ENCODE peak calls at places on chromosomes 4 and X, in six cellular contexts. J is fibroblast of mammary gland, Q is lung, R is HepG2, B is left ventricle myocardium inferior, H is AG04449. A is an unnamed sample.

GRCh38 chr4:14928035-14928434 is 74.2 kb upstream of the CPEB2 start:
- DNase-seq in J (no peak), Q (no peak), R (no peak), B (no peak), H (no peak), A (no peak)

GRCh38 chrX:38754102-38754790 is 47.0 kb upstream of the MID1IP1 start:
- DNase-seq in J (peak; percentile 66), Q (no peak), R (peak; percentile 19), B (no peak), H (no peak), A (no peak)

GRCh38 chr4:58061967-58062366 is 951.8 kb upstream of the IGFBP7 start:
- DNase-seq in J (no peak), Q (no peak), R (no peak), B (no peak), H (no peak), A (peak; percentile 22)

GRCh38 chr4:72340803-72341431 is 228.1 kb downstream of the ADAMTS3 start:
- DNase-seq in J (peak; percentile 30), Q (no peak), R (no peak), B (no peak), H (no peak), A (no peak)

GRCh38 chr4:101711590-101712255 is 78.8 kb upstream of the BANK1 start:
- DNase-seq in J (peak; percentile 29), Q (no peak), R (no peak), B (no peak), H (no peak), A (no peak)

GRCh38 chrX:154436597-154437397 is at the start of gene GDI1:
- DNase-seq in J (peak; percentile 15), Q (peak; percentile 51), R (no peak), B (peak; percentile 65), H (no peak), A (no peak)

GRCh38 chrX:47704736-47705135 is 45.8 kb upstream of the UXT start:
- DNase-seq in J (no peak), Q (no peak), R (no peak), B (no peak), H (no peak), A (no peak)

GRCh38 chrX:360496-361150 is 26.1 kb downstream of the PPP2R3B start:
- DNase-seq in J (no peak), Q (no peak), R (no peak), B (no peak), H (no peak), A (no peak)

GRCh38 chr4:113292371-113293042 is 243.1 kb downstream of the ANK2 start:
- DNase-seq in J (peak; percentile 45), Q (no peak), R (no peak), B (peak; percentile 37), H (no peak), A (no peak)

GRCh38 chr4:53527930-53528329 is 63.4 kb downstream of the LNX1 start:
- DNase-seq in J (no peak), Q (no peak), R (no peak), B (no peak), H (no peak), A (no peak)

GRCh38 chr4:56261027-56261426 is 126.3 kb downstream of the AASDH start:
- DNase-seq in J (no peak), Q (no peak), R (no peak), B (no peak), H (no peak), A (no peak)

GRCh38 chrX:134528936-134529335 is 69.0 kb downstream of the HPRT1 start:
- DNase-seq in J (no peak), Q (no peak), R (no peak), B (no peak), H (no peak), A (no peak)

GRCh38 chrX:146186540-146186939 is 368.9 kb downstream of the SLITRK2 start:
- DNase-seq in J (no peak), Q (no peak), R (no peak), B (no peak), H (no peak), A (no peak)

GRCh38 chrX:118324588-118324987 is 21.3 kb upstream of the WDR44 start:
- DNase-seq in J (no peak), Q (no peak), R (no peak), B (no peak), H (no peak), A (no peak)

GRCh38 chrX:134625315-134625718 is 33.0 kb downstream of the PLAC1 start:
- DNase-seq in J (peak; percentile 72), Q (no peak), R (no peak), B (no peak), H (no peak), A (no peak)

GRCh38 chr4:74934016-74934821 is 1.3 kb downstream of the PARM1 start:
- DNase-seq in J (peak; percentile 21), Q (peak; percentile 64), R (no peak), B (peak; percentile 21), H (no peak), A (no peak)

GRCh38 chrX:47380268-47380667 is 9.9 kb downstream of the ZNF157 start:
- DNase-seq in J (peak; percentile 15), Q (no peak), R (peak; percentile 19), B (peak; percentile 16), H (peak; percentile 0), A (no peak)

GRCh38 chr4:142416711-142417275 is 429.3 kb downstream of the INPP4B start:
- DNase-seq in J (peak; percentile 38), Q (no peak), R (no peak), B (no peak), H (no peak), A (no peak)

GRCh38 chr4:2962614-2963184 is 507 bp downstream of the NOP14 start:
- DNase-seq in J (peak; percentile 54), Q (peak; percentile 39), R (peak; percentile 12), B (no peak), H (no peak), A (no peak)

GRCh38 chr4:110998308-110998707 is 375.4 kb upstream of the PITX2 start:
- DNase-seq in J (no peak), Q (no peak), R (no peak), B (no peak), H (no peak), A (no peak)

GRCh38 chrX:122026665-122027064 is 979.3 kb downstream of the GLUD2 start:
- DNase-seq in J (no peak), Q (no peak), R (no peak), B (no peak), H (no peak), A (no peak)

GRCh38 chr4:77500801-77501200 is 104.8 kb upstream of the CXCL13 start:
- DNase-seq in J (no peak), Q (no peak), R (no peak), B (no peak), H (no peak), A (no peak)

GRCh38 chr4:107058828-107059227 is 22.7 kb upstream of the DKK2 start:
- DNase-seq in J (peak; percentile 55), Q (no peak), R (no peak), B (no peak), H (no peak), A (no peak)

GRCh38 chr4:62683799-62684566 is 1483.9 kb downstream of the ADGRL3 start:
- DNase-seq in J (no peak), Q (no peak), R (no peak), B (no peak), H (no peak), A (no peak)

DNA sequence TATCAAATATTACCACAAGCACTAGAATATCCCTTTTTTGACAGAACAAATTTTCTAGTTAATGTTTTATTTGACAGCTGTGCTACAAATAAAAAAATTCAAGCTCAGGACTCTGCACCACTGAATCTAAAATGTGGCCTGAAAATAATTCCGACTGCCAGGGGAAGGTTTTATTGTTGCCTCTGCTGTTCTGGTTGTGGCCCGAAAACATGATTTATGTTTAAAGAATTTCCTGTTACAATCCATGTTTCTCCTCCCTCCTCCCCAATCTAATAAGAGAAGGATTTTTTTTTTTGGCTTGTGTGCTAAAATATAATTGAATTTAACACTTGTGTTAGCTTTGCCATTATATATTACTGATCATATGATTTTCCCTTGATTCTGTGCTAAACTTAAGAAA is 227.8 kb downstream of the DCLK2 start:
- DNase-seq in J (peak; percentile 59), Q (no peak), R (no peak), B (no peak), H (no peak), A (no peak)
- H3K4me3 ChIP-seq in J (no peak overlapping the region), Q (no peak overlapping the region), R (no peak overlapping the region), B (no peak overlapping the region), H (no peak overlapping the region), A (no peak overlapping the region)

GRCh38 chrX:119784747-119785446 is 6.5 kb downstream of the RPL39 start:
- DNase-seq in J (peak; percentile 40), Q (no peak), R (no peak), B (no peak), H (no peak), A (no peak)
- TF ChIP-seq CTCF in J (peak; percentile 57), Q (no peak), R (peak; percentile 66), B (peak; percentile 44), H (peak; percentile 54), A (peak; percentile 58)

GRCh38 chrX:53288173-53288572 is 6.8 kb upstream of the IQSEC2 start:
- DNase-seq in J (no peak), Q (no peak), R (no peak), B (peak; percentile 61), H (no peak), A (no peak)
- H3K4me3 ChIP-seq in J (no peak overlapping the region), Q (no peak overlapping the region), R (no peak overlapping the region), B (peak overlapping the region; percentile 42), H (no peak overlapping the region), A (no peak overlapping the region)

GRCh38 chr4:24428850-24429249 is 155.5 kb downstream of the DHX15 start:
- DNase-seq in J (no peak), Q (no peak), R (no peak), B (no peak), H (no peak), A (no peak)
- TF ChIP-seq CTCF in J (no peak), Q (no peak), R (peak; percentile 8), B (no peak), H (no peak), A (peak; percentile 37)

DNA sequence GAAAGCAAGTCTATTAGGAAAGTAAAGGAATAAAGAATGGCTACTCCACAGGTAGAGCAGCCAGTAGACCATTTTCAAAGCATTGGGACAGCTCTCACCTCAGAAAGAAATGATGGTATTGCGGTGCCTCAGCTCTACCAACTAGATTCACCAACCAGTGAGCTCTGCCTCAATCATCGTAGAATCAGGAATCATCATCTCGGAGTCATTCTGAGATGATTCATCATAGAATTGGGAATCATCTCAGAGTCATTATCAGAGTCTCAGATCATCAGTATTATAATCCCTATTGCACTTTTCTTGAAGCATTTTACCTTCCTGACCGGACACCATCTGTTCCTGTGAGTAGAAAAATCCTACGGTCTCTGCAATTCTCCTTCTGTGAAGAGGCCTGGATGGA is 17.5 kb upstream of the SAT1 start:
- DNase-seq in J (peak; percentile 53), Q (no peak), R (no peak), B (no peak), H (no peak), A (no peak)
- H3K4me3 ChIP-seq in J (no peak overlapping the region), Q (no peak overlapping the region), R (no peak overlapping the region), B (no peak overlapping the region), H (no peak overlapping the region), A (no peak overlapping the region)

GRCh38 chrX:53280316-53280702 is 1.1 kb downstream of the IQSEC2 start:
- DNase-seq in J (no peak), Q (no peak), R (no peak), B (no peak), H (no peak), A (no peak)

GRCh38 chrX:53281321-53281822 is at the start of gene IQSEC2:
- DNase-seq in J (peak; percentile 81), Q (peak; percentile 87), R (no peak), B (peak; percentile 85), H (no peak), A (no peak)

GRCh38 chrX:53280703-53281320 is 572 bp downstream of the IQSEC2 start:
- DNase-seq in J (peak; percentile 44), Q (no peak), R (no peak), B (peak; percentile 71), H (no peak), A (no peak)

GRCh38 chrX:53282313-53282712 is 929 bp upstream of the IQSEC2 start:
- DNase-seq in J (no peak), Q (no peak), R (no peak), B (no peak), H (no peak), A (no peak)

GRCh38 chrX:53279296-53280237 is 1.8 kb downstream of the IQSEC2 start:
- DNase-seq in J (no peak), Q (no peak), R (no peak), B (no peak), H (no peak), A (no peak)
- TF ChIP-seq CTCF in J (no peak), Q (no peak), R (peak; percentile 4), B (no peak), H (no peak), A (peak; percentile 38)

A was measured in epithelial cell of proximal tubule.